ENCODE peak calls at places on chromosome 10, in six cellular contexts. N is ascending aorta, B is RWPE1, I is hepatocyte, F is adrenal gland, T is GM04503. J is an unnamed sample.

GRCh38 chr10:3702056-3702546 is 82.9 kb downstream of the KLF6 start:
- DNase-seq in N (no peak), B (no peak), I (no peak), F (no peak), T (no peak), J (no peak)

GRCh38 chr10:89283988-89284475 is 17.8 kb upstream of the IFIT2 start:
- DNase-seq in N (peak), B (no peak), I (peak), F (peak), T (peak), J (no peak)

GRCh38 chr10:50470345-50470744 is 153.4 kb downstream of the SGMS1 start:
- DNase-seq in N (no peak), B (no peak), I (no peak), F (no peak), T (no peak), J (no peak)

GRCh38 chr10:57113545-57113944 is 752.5 kb upstream of the ZWINT start:
- DNase-seq in N (no peak), B (no peak), I (no peak), F (no peak), T (no peak), J (no peak)

GRCh38 chr10:119693262-119693957 is 32.4 kb upstream of the INPP5F start:
- DNase-seq in N (no peak), B (no peak), I (no peak), F (no peak), T (no peak), J (no peak)

GRCh38 chr10:76429331-76429625 is 997.9 kb downstream of the LRMDA start:
- DNase-seq in N (no peak), B (no peak), I (no peak), F (no peak), T (no peak), J (no peak)

GRCh38 chr10:63483983-63484382 is 18.2 kb upstream of the JMJD1C start:
- DNase-seq in N (no peak), B (no peak), I (no peak), F (no peak), T (no peak), J (no peak)

GRCh38 chr10:27240891-27241639 is 468 bp upstream of the ACBD5 start:
- DNase-seq in N (no peak), B (no peak), I (peak), F (peak), T (no peak), J (no peak)

GRCh38 chr10:60162631-60163030 is 227.0 kb downstream of the ANK3 start:
- DNase-seq in N (no peak), B (no peak), I (no peak), F (no peak), T (no peak), J (no peak)

GRCh38 chr10:121927361-121927840 is 430 bp downstream of the ATE1 start:
- DNase-seq in N (no peak), B (peak), I (peak), F (peak), T (no peak), J (peak)

GRCh38 chr10:7410306-7410799 is 481 bp downstream of the SFMBT2 start:
- DNase-seq in N (no peak), B (peak), I (peak), F (peak), T (no peak), J (peak)

GRCh38 chr10:115173915-115174443 is 80.8 kb downstream of the ATRNL1 start:
- DNase-seq in N (no peak), B (no peak), I (no peak), F (no peak), T (no peak), J (no peak)

GRCh38 chr10:124737221-124737620 is 7.0 kb downstream of the FAM53B start:
- DNase-seq in N (no peak), B (no peak), I (peak), F (no peak), T (no peak), J (no peak)